ENCODE peak calls at places on chromosomes 16 and 17, in nine cellular contexts. K, F, Y, N, V, P, E, D and C are unnamed samples.

GRCh38 chr17:36727577-36727976 is 126.2 kb downstream of the MRM1 start:
- DNase-seq in K (no peak), F (no peak), N (no peak), D (no peak), E (no peak), V (no peak), P (no peak), Y (no peak), C (no peak)

GRCh38 chr16:77674888-77675287 is 47.4 kb upstream of the NUDT7 start:
- DNase-seq in D (no peak), K (no peak), Y (peak), F (no peak), P (peak), V (no peak), N (no peak), E (no peak), C (no peak)

GRCh38 chr16:87855852-87856715 is 13.2 kb downstream of the SLC7A5 start:
- DNase-seq in Y (peak), V (peak), P (peak), D (no peak), F (no peak), E (peak), K (peak), N (no peak), C (no peak)

GRCh38 chr16:17578921-17579876 is 108.4 kb upstream of the XYLT1 start:
- DNase-seq in F (peak), Y (peak), E (no peak), K (no peak), V (peak), D (peak), P (peak), N (peak), C (no peak)

GRCh38 chr16:75219838-75220237 is 1.1 kb downstream of the CTRB1 start:
- DNase-seq in F (no peak), E (no peak), N (no peak), K (no peak), Y (no peak), D (no peak), V (no peak), P (no peak), C (no peak)

GRCh38 chr17:72119963-72120877 is 600 bp upstream of the SOX9 start:
- DNase-seq in Y (peak), F (peak), V (peak), D (no peak), P (peak), K (no peak), E (peak), N (no peak), C (peak)

GRCh38 chr17:28898261-28898955 is 875 bp upstream of the FLOT2 start:
- DNase-seq in D (no peak), K (no peak), P (no peak), N (no peak), V (no peak), E (no peak), Y (no peak), F (no peak), C (no peak)

GRCh38 chr16:17544785-17545184 is 74.0 kb upstream of the XYLT1 start:
- DNase-seq in Y (no peak), E (no peak), P (no peak), D (no peak), F (no peak), N (no peak), K (no peak), V (no peak), C (no peak)

GRCh38 chr16:23504453-23505179 is 5.7 kb downstream of the GGA2 start:
- DNase-seq in N (peak), Y (peak), K (peak), V (peak), F (peak), P (peak), D (peak), E (peak), C (no peak)

GRCh38 chr16:11439790-11440656 is 94.8 kb downstream of the RMI2 start:
- DNase-seq in E (no peak), N (no peak), V (no peak), K (no peak), P (no peak), D (no peak), F (no peak), Y (no peak), C (no peak)

GRCh38 chr17:78252111-78252634 is 20.7 kb downstream of the TMEM235 start:
- DNase-seq in P (no peak), F (no peak), K (no peak), V (no peak), Y (no peak), N (no peak), E (no peak), D (no peak), C (no peak)

GRCh38 chr17:67138392-67138791 is 94.0 kb downstream of the CACNG1 start:
- DNase-seq in N (no peak), V (no peak), Y (no peak), F (no peak), K (no peak), E (no peak), P (no peak), D (no peak), C (no peak)

GRCh38 chr17:17060001-17060929 is 18.0 kb downstream of the MPRIP start:
- DNase-seq in N (no peak), D (no peak), Y (no peak), K (peak), F (no peak), V (no peak), E (no peak), P (no peak), C (no peak)

GRCh38 chr17:283911-284675 is 68.5 kb downstream of the RPH3AL start:
- DNase-seq in P (no peak), E (no peak), F (no peak), N (no peak), V (no peak), K (no peak), Y (no peak), D (no peak), C (no peak)

GRCh38 chr17:40956401-40957254 is 10.1 kb downstream of the KRT39 start:
- DNase-seq in N (peak), D (no peak), V (no peak), F (peak), K (no peak), Y (peak), E (no peak), P (peak), C (no peak)

GRCh38 chr17:72351884-72352346 is 231.1 kb downstream of the SOX9 start:
- DNase-seq in E (no peak), V (no peak), F (no peak), N (no peak), K (no peak), Y (no peak), D (no peak), P (no peak), C (no peak)

GRCh38 chr17:82941021-82942001 is 101.5 kb upstream of the ZNF750 start:
- DNase-seq in V (no peak), P (no peak), F (no peak), D (no peak), Y (no peak), K (peak), E (no peak), N (no peak), C (no peak)

GRCh38 chr17:38705803-38706624 is 941 bp downstream of the MLLT6 start:
- DNase-seq in E (peak), P (no peak), K (peak), F (peak), Y (peak), D (no peak), N (peak), V (peak), C (peak)

GRCh38 chr16:64375386-64375980 is 746.4 kb downstream of the CDH11 start:
- DNase-seq in N (no peak), Y (peak), V (no peak), F (no peak), D (no peak), E (no peak), P (peak), K (peak), C (no peak)

GRCh38 chr17:58605470-58605869 is 86.4 kb downstream of the TEX14 start:
- DNase-seq in F (no peak), V (no peak), Y (no peak), N (no peak), K (no peak), E (no peak), P (no peak), D (no peak), C (no peak)

GRCh38 chr16:86814256-86814655 is 235.9 kb downstream of the FOXL1 start:
- DNase-seq in D (no peak), P (no peak), K (no peak), V (no peak), F (peak), Y (no peak), E (no peak), N (no peak), C (no peak)

GRCh38 chr17:71237903-71238538 is 882.8 kb upstream of the SOX9 start:
- DNase-seq in F (peak), P (peak), E (peak), N (peak), D (no peak), Y (peak), V (no peak), K (no peak), C (peak)

GRCh38 chr17:16374129-16374528 is 6.8 kb upstream of the UBB start:
- DNase-seq in F (peak), K (no peak), V (no peak), D (peak), E (no peak), N (no peak), P (peak), Y (peak), C (no peak)